ENCODE peak calls at places on chromosomes 13 and 19, in five cellular contexts. U is stomach, R is cardiac muscle cell, H is pancreas, C is right atrium auricular region. Q is an unnamed sample. For H3K4me1, the result is how much of the 10 kb centered on the place peaks cover.

GRCh38 chr13:33228645-33229445 is 56.7 kb downstream of the STARD13 start:
- DNase-seq in U (no peak), R (peak), H (no peak), C (no peak), Q (no peak)

GRCh38 chr13:21020176-21020575 is 41.2 kb downstream of the LATS2 start:
- DNase-seq in U (no peak), R (no peak), H (no peak), C (no peak), Q (no peak)

GRCh38 chr19:4567584-4568071 is 8.1 kb upstream of the SEMA6B start:
- DNase-seq in U (peak), R (peak), H (peak), C (peak), Q (peak)

GRCh38 chr19:5719274-5719960 is 529 bp downstream of the LONP1 start:
- DNase-seq in U (no peak), R (peak), H (no peak), C (no peak), Q (no peak)

GRCh38 chr19:6074709-6075403 is 35.4 kb downstream of the RFX2 start:
- DNase-seq in U (no peak), R (no peak), H (no peak), C (peak), Q (no peak)

GRCh38 chr13:26976336-26976735 is 195.3 kb downstream of the USP12 start:
- DNase-seq in U (no peak), R (no peak), H (no peak), C (no peak), Q (no peak)

GRCh38 chr13:19633340-19634128 is at the start of gene MPHOSPH8:
- DNase-seq in U (peak), R (peak), H (peak), C (peak), Q (peak)

GRCh38 chr19:39765091-39766076 is 13.3 kb upstream of the LEUTX start:
- DNase-seq in U (peak), R (peak), H (peak), C (no peak), Q (peak)

GRCh38 chr19:4181053-4181508 is 1.3 kb downstream of the SIRT6 start:
- DNase-seq in U (no peak), R (no peak), H (no peak), C (no peak), Q (no peak)

GRCh38 chr13:24265453-24265852 is 43.9 kb upstream of the C1QTNF9 start:
- DNase-seq in U (no peak), R (no peak), H (no peak), C (peak), Q (no peak)

GRCh38 chr13:104315606-104316005 is 1249.4 kb upstream of the SLC10A2 start:
- DNase-seq in U (no peak), R (no peak), H (no peak), C (no peak), Q (no peak)

GRCh38 chr13:95607363-95607762 is 37.1 kb downstream of the DZIP1 start:
- DNase-seq in U (no peak), R (no peak), H (no peak), C (no peak), Q (no peak)

GRCh38 chr13:49240017-49240416 is 7.7 kb upstream of the CDADC1 start:
- DNase-seq in U (no peak), R (peak), H (no peak), C (no peak), Q (no peak)

GRCh38 chr13:47484564-47484963 is 516.5 kb downstream of the SUCLA2 start:
- DNase-seq in U (no peak), R (no peak), H (no peak), C (no peak), Q (no peak)

GRCh38 chr13:110332750-110333149 is 25.7 kb downstream of the COL4A2 start:
- DNase-seq in U (no peak), R (no peak), H (no peak), C (no peak), Q (no peak)

GRCh38 chr19:17320435-17320834 is 11.1 kb downstream of the DDA1 start:
- DNase-seq in U (no peak), R (no peak), H (no peak), C (no peak), Q (no peak)

GRCh38 chr19:37948362-37948761 is 41.4 kb downstream of the SIPA1L3 start:
- DNase-seq in U (peak), R (no peak), H (no peak), C (no peak), Q (no peak)

GRCh38 chr19:51493776-51494175 is 7.8 kb downstream of the SIGLEC12 start:
- DNase-seq in U (no peak), R (no peak), H (no peak), C (no peak), Q (no peak)

GRCh38 chr19:43700368-43701015 is 15.4 kb upstream of the IRGC start:
- DNase-seq in U (peak), R (no peak), H (no peak), C (peak), Q (peak)

GRCh38 chr13:75617230-75617629 is 18.9 kb upstream of the LMO7 start:
- DNase-seq in U (no peak), R (no peak), H (no peak), C (no peak), Q (no peak)

GRCh38 chr13:76271728-76272232 is 614.4 kb downstream of the KCTD12 start:
- DNase-seq in U (no peak), R (no peak), H (no peak), C (no peak), Q (no peak)

GRCh38 chr13:97108535-97108910 is 113.6 kb upstream of the MBNL2 start:
- DNase-seq in U (no peak), R (no peak), H (no peak), C (no peak), Q (no peak)

GRCh38 chr19:49106648-49107135 is 7.5 kb upstream of the LIN7B start:
- DNase-seq in U (peak), R (peak), H (peak), C (no peak), Q (no peak)

GRCh38 chr13:23707674-23708073 is 137.5 kb downstream of the TNFRSF19 start:
- DNase-seq in U (no peak), R (no peak), H (no peak), C (no peak), Q (no peak)

GRCh38 chr13:29125145-29125933 is 305.2 kb downstream of the MTUS2 start:
- DNase-seq in U (no peak), R (peak), H (no peak), C (no peak), Q (no peak)

GRCh38 chr13:48068952-48069351 is 26.0 kb downstream of the MED4 start:
- DNase-seq in U (no peak), R (no peak), H (no peak), C (no peak), Q (no peak)

GRCh38 chr19:7191946-7192691 is 102.1 kb downstream of the INSR start:
- DNase-seq in U (no peak), R (no peak), H (no peak), C (no peak), Q (no peak)

GRCh38 chr19:16970821-16971220 is 55.8 kb downstream of the CPAMD8 start:
- DNase-seq in U (no peak), R (no peak), H (no peak), C (no peak), Q (no peak)

DNA sequence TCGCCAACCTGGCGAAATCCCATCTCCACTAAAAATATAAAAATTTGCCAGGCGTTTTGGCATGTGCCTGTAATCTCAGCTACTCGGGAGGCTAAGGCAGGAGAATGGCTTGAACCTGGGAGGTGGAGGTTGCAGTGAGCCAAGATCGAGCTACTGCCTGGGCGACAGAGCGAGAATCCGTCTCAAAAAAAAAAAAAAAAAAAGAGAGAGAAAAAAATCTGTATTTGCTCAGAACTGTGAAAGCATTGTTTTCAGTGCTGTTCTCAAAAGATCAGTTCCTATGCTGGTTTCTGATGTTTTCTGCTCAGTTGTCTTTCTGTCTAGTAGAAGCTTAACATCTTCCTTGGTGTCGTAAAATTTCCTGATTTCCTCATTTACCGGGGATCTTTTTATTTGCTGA is 2.5 kb downstream of the SF3A2 start:
- DNase-seq in U (no peak), R (no peak), H (no peak), C (no peak), Q (no peak)
- H3K4me1 ChIP-seq in U (half or more), R (under half), H (under half), C (half or more), Q (under half)

GRCh38 chr19:47719047-47719885 is 6.0 kb downstream of the EHD2 start:
- DNase-seq in U (peak), R (peak), H (peak), C (peak), Q (peak)

GRCh38 chr19:47713046-47714021 is at the start of gene EHD2:
- DNase-seq in U (peak), R (peak), H (peak), C (peak), Q (peak)

GRCh38 chr19:47711652-47712239 is 1.5 kb upstream of the EHD2 start:
- DNase-seq in U (no peak), R (no peak), H (no peak), C (no peak), Q (no peak)

GRCh38 chr19:47716270-47716937 is 3.2 kb downstream of the EHD2 start:
- DNase-seq in U (no peak), R (no peak), H (no peak), C (no peak), Q (no peak)

DNA sequence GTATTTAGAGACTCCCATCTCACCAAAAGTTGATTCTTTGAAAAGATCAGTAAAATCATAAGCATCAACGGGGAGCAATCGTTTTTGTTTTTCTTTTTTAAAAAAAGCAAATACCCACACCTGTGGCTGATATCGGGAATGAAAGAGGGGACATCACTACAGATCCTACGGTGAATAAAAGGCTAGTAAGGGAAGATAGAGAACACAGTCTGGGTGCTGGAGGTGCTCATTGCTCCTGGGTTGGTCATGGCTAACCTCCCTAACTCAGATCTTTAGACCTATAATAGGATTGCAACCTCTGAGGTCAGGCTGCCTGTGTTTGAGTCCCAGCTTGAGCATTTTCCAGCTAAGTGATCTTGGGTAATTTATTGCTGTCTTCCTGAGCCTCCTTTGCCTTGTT is 1.1 kb downstream of the EHD2 start:
- DNase-seq in U (no peak), R (no peak), H (no peak), C (no peak), Q (no peak)
- H3K4me3 ChIP-seq in U (peak), R (no peak), H (no peak), C (peak), Q (peak)

GRCh38 chr13:41060723-41061074 is 610 bp upstream of the WBP4 start:
- DNase-seq in U (peak), R (peak), H (peak), C (peak), Q (peak)

GRCh38 chr13:41059466-41059865 is 1.8 kb upstream of the WBP4 start:
- DNase-seq in U (no peak), R (no peak), H (no peak), C (no peak), Q (no peak)

GRCh38 chr13:41061914-41062837 is 867 bp downstream of the WBP4 start:
- DNase-seq in U (no peak), R (peak), H (no peak), C (peak), Q (no peak)

GRCh38 chr13:41059896-41060722 is 1.2 kb upstream of the WBP4 start:
- DNase-seq in U (peak), R (peak), H (peak), C (peak), Q (peak)

GRCh38 chr13:41061075-41061913 is at the start of gene WBP4:
- DNase-seq in U (peak), R (peak), H (peak), C (peak), Q (peak)
- H3K4me1 ChIP-seq in U (half or more), R (under half), H (under half), C (half or more), Q (under half)

GRCh38 chr19:55169136-55169535 is 2.7 kb upstream of the DNAAF3 start:
- DNase-seq in U (no peak), R (no peak), H (no peak), C (no peak), Q (no peak)

GRCh38 chr19:55161571-55162322 is 4.2 kb upstream of the TNNI3 start:
- DNase-seq in U (no peak), R (no peak), H (no peak), C (no peak), Q (no peak)

GRCh38 chr19:55160986-55161365 is 3.4 kb upstream of the TNNI3 start:
- DNase-seq in U (no peak), R (no peak), H (no peak), C (no peak), Q (no peak)

GRCh38 chr19:55166530-55167268 is at the start of gene DNAAF3:
- DNase-seq in U (peak), R (peak), H (peak), C (peak), Q (peak)

DNA sequence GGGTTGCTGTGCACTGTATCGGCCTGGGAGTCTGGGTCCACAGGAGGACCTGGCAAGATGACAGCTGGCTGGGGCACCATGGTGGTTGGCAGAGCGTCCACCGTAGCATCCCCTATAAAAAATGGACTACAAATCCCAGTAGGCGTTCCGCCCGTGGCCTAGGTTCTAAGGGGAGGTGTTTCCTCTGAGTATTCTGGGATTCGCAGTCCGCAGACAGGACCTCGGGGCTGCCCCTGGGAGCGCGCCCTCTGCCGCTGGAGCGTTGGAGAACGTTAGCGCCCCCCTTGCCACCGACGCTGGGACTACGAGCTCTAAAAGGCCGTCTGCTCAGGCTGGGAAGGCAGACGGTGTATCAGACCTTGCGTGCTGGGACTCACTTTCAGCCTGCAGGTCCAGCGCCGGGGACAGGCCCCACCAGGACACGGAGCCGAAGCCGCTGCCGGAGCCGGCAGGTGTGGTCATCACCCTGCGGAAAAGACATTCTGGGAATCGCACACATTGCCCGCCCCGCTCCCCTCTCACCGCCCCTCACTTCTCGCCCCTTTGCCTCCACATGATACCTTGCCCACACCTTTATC is 372 bp downstream of the DNAAF3 start:
- DNase-seq in U (peak), R (peak), H (peak), C (peak), Q (peak)
- H3K4me3 ChIP-seq in U (peak), R (peak), H (peak), C (peak), Q (no peak)

DNA sequence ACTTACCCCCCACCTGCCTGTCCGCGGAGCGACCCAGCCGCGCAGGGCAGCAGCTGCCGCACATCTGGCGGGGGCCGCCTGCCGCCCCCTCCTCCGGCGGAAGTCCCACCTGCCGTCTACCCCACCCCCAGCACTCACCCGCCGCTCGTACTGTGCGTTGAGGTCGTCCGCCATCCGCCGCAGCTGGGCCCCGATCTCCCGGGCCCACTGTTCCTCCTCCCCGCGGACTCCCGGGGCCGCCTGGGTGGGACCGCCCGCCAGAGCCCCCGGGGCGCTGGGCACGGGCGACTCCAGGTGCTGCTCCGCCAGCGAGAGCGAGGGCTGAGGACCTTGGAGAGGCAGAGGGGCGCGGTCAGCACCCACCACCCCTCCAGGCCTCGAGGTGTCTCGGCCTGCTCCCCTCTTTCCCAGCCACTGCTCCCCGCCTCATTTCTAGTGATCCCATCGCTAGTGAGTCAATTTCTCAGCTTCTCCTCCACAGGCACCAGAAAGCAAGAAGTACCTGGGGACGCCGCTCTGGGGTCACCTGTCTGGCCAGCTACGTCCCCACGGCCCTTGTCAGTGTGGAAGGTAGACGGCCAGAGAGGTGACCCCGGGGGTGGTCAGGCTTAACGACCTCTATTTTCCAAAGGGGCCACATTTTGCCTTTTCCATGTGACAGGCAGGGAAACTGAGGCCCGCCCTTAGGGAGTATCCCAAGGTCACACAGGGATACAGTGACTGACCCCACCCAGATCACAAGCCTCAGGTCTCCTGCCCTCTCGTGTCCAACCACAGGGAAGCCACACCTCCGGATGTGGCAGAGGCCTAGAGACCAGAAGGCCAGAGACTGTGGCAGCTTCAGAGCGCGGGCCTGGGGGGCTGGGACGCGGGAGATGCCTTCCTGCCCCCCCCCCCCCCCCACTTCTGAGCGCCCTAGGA is 4.3 kb downstream of the BBC3 start:
- DNase-seq in U (peak), R (peak), H (peak), C (peak), Q (peak)
- H3K4me1 ChIP-seq in U (half or more), R (under half), H (under half), C (under half), Q (under half)

GRCh38 chr19:1505012-1505411 is 7.8 kb downstream of the ADAMTSL5 start:
- DNase-seq in U (no peak), R (no peak), H (no peak), C (no peak), Q (no peak)

GRCh38 chr19:1503925-1504430 is 8.8 kb downstream of the ADAMTSL5 start:
- DNase-seq in U (no peak), R (no peak), H (no peak), C (no peak), Q (no peak)

GRCh38 chr19:1501200-1501595 is 10.2 kb downstream of the REEP6 start:
- DNase-seq in U (no peak), R (no peak), H (no peak), C (no peak), Q (no peak)

GRCh38 chr19:1502433-1503088 is 10.3 kb downstream of the ADAMTSL5 start:
- DNase-seq in U (no peak), R (no peak), H (no peak), C (no peak), Q (no peak)

GRCh38 chr19:1503089-1503924 is 9.5 kb downstream of the ADAMTSL5 start:
- DNase-seq in U (peak), R (peak), H (peak), C (no peak), Q (no peak)
- H3K4me3 ChIP-seq in U (no peak), R (no peak), H (no peak), C (no peak), Q (no peak)

GRCh38 chr19:41325947-41326706 is 16.2 kb downstream of the CCDC97 start:
- DNase-seq in U (no peak), R (peak), H (no peak), C (no peak), Q (no peak)
- H3K4me1 ChIP-seq in U (half or more), R (under half), H (under half), C (half or more), Q (under half)

DNA sequence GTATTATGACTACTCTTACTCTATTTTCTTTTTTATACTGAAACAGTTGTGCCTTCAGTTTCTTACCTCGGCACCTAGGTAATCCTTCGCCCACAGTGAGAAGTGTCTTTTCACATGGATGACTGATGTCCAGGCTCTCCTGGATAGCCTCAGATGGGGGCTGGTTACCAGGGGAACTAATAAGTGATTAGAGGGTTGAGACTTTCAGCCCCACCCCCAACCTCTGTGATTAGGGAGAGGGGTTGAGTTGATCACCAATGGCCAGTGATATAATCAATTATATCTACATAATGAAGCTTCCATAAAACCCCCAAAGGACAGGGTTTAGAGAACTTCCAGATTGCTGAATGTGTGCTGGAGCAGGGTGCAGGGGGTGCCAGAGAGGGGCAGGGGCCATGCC is 43.0 kb upstream of the GPR183 start:
- DNase-seq in U (no peak), R (no peak), H (no peak), C (no peak), Q (no peak)
- H3K4me3 ChIP-seq in U (no peak), R (no peak), H (no peak), C (no peak), Q (no peak)

DNA sequence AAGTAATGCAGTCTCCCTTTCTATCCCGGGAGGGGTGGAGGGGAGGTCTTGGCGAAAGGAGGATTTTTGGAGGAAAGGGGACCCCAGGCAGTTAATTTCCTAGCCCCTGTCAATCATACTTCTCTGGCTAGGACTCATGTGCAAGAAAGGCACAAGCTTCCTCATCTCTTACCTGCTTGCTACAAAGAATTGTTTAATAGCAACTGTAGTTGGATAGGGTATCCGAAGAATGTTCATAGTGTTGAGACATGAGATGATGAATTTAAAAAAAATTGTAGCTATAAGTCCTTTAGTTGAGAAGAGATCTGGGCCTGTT is 525 bp downstream of the BORA start:
- DNase-seq in U (no peak), R (no peak), H (no peak), C (no peak), Q (no peak)
- H3K4me1 ChIP-seq in U (under half), R (under half), H (under half), C (under half), Q (under half)